ENCODE peak calls at places on chromosomes 11 and 22, in nine cellular contexts. O is cardiac muscle cell, E is PC-3, C is substantia nigra, Z is dorsolateral prefrontal cortex, W is neural progenitor cell, V is neuronal stem cell, X is heart left ventricle, U is iPS DF 6.9. N is an unnamed sample.

GRCh38 chr22:38783095-38783710 is 10.7 kb downstream of the DNAL4 start:
- DNase-seq in V (no peak), E (no peak), X (no peak), Z (peak; percentile 58), O (no peak), W (no peak), U (no peak), C (no peak), N (no peak)

GRCh38 chr11:32586576-32587190 is 3.1 kb downstream of the EIF3M start:
- DNase-seq in U (no peak), Z (no peak), O (peak; percentile 12), V (no peak), C (no peak), E (peak; percentile 55), X (no peak), W (peak; percentile 6), N (no peak)

GRCh38 chr11:65442952-65443351 is 20.4 kb downstream of the NEAT1 start:
- DNase-seq in X (no peak), E (peak; percentile 2), O (no peak), W (no peak), C (no peak), Z (no peak), U (no peak), V (no peak), N (peak; percentile 34)

GRCh38 chr11:63760487-63761079 is 8.0 kb downstream of the ZFTA start:
- DNase-seq in O (no peak), E (no peak), Z (no peak), V (no peak), W (peak; percentile 6), X (no peak), U (no peak), C (no peak), N (no peak)

GRCh38 chr22:29916007-29916544 is 33.1 kb downstream of the MTMR3 start:
- DNase-seq in U (no peak), X (no peak), V (no peak), Z (no peak), E (no peak), W (no peak), O (no peak), C (no peak), N (no peak)

GRCh38 chr22:36221799-36222751 is 17.3 kb downstream of the APOL2 start:
- DNase-seq in U (peak; percentile 43), V (peak; percentile 17), C (peak; percentile 20), E (peak; percentile 46), X (no peak), W (peak; percentile 81), Z (peak; percentile 44), O (peak; percentile 70), N (no peak)

GRCh38 chr11:34235591-34236071 is 122.2 kb downstream of the ABTB2 start:
- DNase-seq in E (no peak), V (no peak), O (no peak), X (no peak), Z (no peak), W (peak; percentile 68), U (no peak), C (no peak), N (no peak)

GRCh38 chr11:65915821-65916251 is 3.0 kb downstream of the C11orf68 start:
- DNase-seq in U (no peak), O (no peak), X (peak; percentile 72), V (no peak), C (peak; percentile 72), W (no peak), E (peak; percentile 99), Z (peak; percentile 74), N (peak; percentile 90)

GRCh38 chr11:93267383-93267782 is 63.2 kb upstream of the DEUP1 start:
- DNase-seq in Z (no peak), U (no peak), E (no peak), O (no peak), C (no peak), V (no peak), X (no peak), W (no peak), N (no peak)

GRCh38 chr11:1307998-1308744 is 1.3 kb downstream of the TOLLIP start:
- DNase-seq in X (no peak), V (no peak), W (no peak), Z (peak; percentile 55), O (no peak), U (no peak), C (no peak), E (peak; percentile 14), N (no peak)

GRCh38 chr11:75024068-75024449 is 35.3 kb downstream of the NEU3 start:
- DNase-seq in U (no peak), W (no peak), V (no peak), X (no peak), C (peak; percentile 50), O (no peak), Z (peak; percentile 32), E (no peak), N (no peak)

GRCh38 chr11:66418986-66419308 is 1.9 kb upstream of the NPAS4 start:
- DNase-seq in C (no peak), Z (no peak), O (no peak), V (no peak), W (no peak), X (no peak), E (no peak), U (no peak), N (no peak)

DNA sequence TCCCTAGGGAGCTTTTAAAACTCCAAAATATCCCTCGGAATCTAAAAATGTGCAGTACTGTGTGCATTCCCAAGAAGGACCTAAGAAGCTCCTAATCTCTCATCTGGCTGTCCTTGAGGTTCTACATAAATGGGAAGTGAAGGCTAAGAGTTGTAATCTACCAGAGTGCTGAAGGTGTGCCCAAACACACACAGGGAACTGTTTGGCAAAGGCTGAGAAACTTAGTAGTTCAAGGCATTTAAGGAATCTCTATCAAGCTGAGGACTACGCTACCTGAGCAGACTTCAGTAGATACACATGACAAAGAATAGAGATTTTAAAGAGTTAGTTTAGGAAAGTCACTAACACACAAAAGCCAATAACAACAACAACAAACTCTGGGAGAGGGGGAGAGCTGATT is 71.1 kb downstream of the TTC28 start:
- DNase-seq in W (no peak), U (no peak), C (no peak), X (no peak), Z (no peak), E (no peak), V (no peak), O (peak; percentile 8), N (no peak)
- H3K27ac ChIP-seq in W (no peak overlapping the region), U (no peak overlapping the region), C (no peak overlapping the region), X (no peak overlapping the region), Z (no peak overlapping the region), E (no peak overlapping the region), V (no peak overlapping the region), O (peak overlapping the region; percentile 92), N (no peak overlapping the region)

GRCh38 chr22:44146088-44146861 is 34.5 kb upstream of the PARVG start:
- DNase-seq in V (no peak), U (no peak), C (no peak), E (no peak), X (no peak), Z (no peak), O (no peak), W (peak; percentile 78), N (no peak)

GRCh38 chr22:44145544-44145943 is 35.2 kb upstream of the PARVG start:
- DNase-seq in V (no peak), O (peak; percentile 61), W (no peak), X (peak; percentile 69), E (no peak), U (no peak), C (no peak), Z (no peak), N (no peak)

GRCh38 chr22:44151661-44152060 is 29.1 kb upstream of the PARVG start:
- DNase-seq in X (no peak), U (no peak), O (no peak), V (no peak), E (peak; percentile 29), C (no peak), W (no peak), Z (no peak), N (no peak)

GRCh38 chr22:44147036-44147645 is 33.6 kb upstream of the PARVG start:
- DNase-seq in C (no peak), W (no peak), O (no peak), U (no peak), V (no peak), E (no peak), Z (no peak), X (no peak), N (no peak)

DNA sequence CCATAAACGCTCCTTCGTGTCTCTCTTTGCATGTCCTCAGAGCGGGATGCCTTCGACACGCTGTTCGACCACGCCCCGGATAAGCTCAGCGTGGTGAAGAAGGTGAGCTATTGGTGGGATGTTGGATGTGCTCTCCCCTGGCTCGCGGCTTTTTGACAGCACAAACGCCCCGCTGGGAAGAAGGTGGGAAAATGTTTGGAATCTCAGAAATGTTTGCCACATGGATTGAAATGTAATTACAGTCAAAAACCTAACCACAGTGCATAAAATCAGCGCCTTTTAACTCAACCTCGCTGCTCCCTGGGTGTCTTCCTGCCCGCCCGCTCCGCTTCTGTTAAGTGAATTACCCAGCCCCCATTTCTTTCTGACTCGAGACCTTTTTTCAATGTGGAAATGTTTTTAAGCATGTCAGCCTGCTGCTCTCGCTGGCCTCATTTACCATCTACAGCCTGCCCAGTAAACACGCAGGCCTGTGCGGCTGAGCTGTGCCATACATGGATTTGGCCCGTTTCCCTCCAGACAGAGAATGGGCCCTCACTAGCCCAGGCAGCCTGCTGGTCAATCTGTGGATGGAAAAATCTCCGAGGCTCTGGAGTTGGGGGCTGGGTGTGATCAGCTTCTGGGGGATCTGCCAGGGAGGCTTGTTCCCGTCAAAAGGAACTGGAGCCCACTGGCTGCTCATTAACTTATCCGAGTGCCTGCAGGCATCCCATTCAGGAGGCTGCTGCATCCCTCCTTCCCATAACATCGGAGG is 32.7 kb upstream of the PARVG start:
- DNase-seq in C (no peak), O (peak; percentile 26), V (no peak), X (no peak), Z (no peak), E (no peak), U (peak; percentile 91), W (peak; percentile 66), N (no peak)
- H3K27ac ChIP-seq in C (no peak overlapping the region), O (no peak overlapping the region), V (no peak overlapping the region), X (no peak overlapping the region), Z (no peak overlapping the region), E (no peak overlapping the region), U (peak overlapping the region; percentile 83), W (no peak overlapping the region), N (no peak overlapping the region)

DNA sequence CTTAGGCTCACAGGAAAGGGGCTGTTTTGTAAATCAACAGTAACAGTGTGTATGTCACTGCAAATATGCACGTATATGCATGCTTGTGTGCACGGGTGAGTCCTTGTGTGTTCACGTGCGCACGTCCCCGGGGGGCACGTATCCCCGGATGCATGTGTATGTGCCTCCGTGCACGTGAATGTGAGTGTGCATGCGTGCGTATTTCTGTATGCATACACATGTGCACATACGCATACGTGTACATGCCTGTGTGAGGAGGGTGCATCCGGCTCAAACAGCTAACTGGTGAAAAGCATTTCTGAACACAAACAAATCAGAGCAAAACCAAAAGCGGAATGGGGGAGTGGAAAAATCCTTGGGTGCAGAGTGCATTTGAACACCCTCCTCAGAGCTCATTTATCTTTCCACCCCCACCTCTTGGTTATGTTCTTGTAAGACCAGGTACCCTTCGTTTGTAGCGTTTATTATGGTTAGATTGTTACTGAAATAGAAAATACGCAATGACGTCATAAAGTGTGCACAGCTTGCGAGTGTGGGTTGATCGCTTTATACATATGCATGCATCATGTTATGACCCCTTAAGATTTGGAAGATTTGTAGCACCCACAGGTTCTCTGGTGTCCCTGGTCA is 7.0 kb downstream of the ARSA start:
- DNase-seq in E (peak; percentile 16), O (no peak), W (no peak), V (no peak), U (no peak), C (no peak), X (peak; percentile 32), Z (no peak), N (no peak)
- H3K27ac ChIP-seq in E (no peak overlapping the region), O (no peak overlapping the region), W (no peak overlapping the region), V (no peak overlapping the region), U (no peak overlapping the region), C (no peak overlapping the region), X (peak overlapping the region; percentile 87), Z (peak overlapping the region; percentile 64), N (no peak overlapping the region)

GRCh38 chr11:68002575-68002942 is 1.3 kb downstream of the UNC93B1 start:
- DNase-seq in O (no peak), E (no peak), W (no peak), V (no peak), Z (no peak), U (no peak), X (no peak), C (no peak), N (no peak)
- H3K27ac ChIP-seq in O (no peak overlapping the region), E (no peak overlapping the region), W (no peak overlapping the region), V (no peak overlapping the region), Z (no peak overlapping the region), U (no peak overlapping the region), X (peak overlapping the region; percentile 94), C (peak overlapping the region; percentile 35), N (peak overlapping the region; percentile 92)